ENCODE peak calls at places on chromosomes 2 and 18, in four cellular contexts. C, M, W and D are unnamed samples.

GRCh38 chr2:226115102-226115831 is 684.4 kb downstream of the IRS1 start:
- DNase-seq in C (peak; percentile 81), M (no peak), W (no peak), D (peak; percentile 97)

GRCh38 chr2:24382363-24383021 is 22.2 kb upstream of the ITSN2 start:
- DNase-seq in C (peak; percentile 68), M (peak; percentile 38), W (peak; percentile 17), D (peak; percentile 68)

GRCh38 chr2:28413152-28413895 is 20.7 kb downstream of the FOSL2 start:
- DNase-seq in C (peak; percentile 47), M (no peak), W (no peak), D (peak; percentile 72)

GRCh38 chr2:3040819-3041218 is 336.8 kb downstream of the EIPR1 start:
- DNase-seq in C (no peak), M (no peak), W (no peak), D (no peak)

GRCh38 chr2:85018049-85018447 is 47.1 kb downstream of the KCMF1 start:
- DNase-seq in C (peak; percentile 79), M (no peak), W (no peak), D (no peak)

GRCh38 chr2:109612991-109613921 is 510 bp downstream of the SEPTIN10 start:
- DNase-seq in C (peak; percentile 52), M (peak; percentile 2), W (no peak), D (peak; percentile 69)

GRCh38 chr2:1731512-1731962 is 12.8 kb downstream of the PXDN start:
- DNase-seq in C (peak; percentile 51), M (no peak), W (no peak), D (peak; percentile 93)

GRCh38 chr2:234686088-234686890 is 189.4 kb upstream of the ARL4C start:
- DNase-seq in C (peak; percentile 37), M (no peak), W (no peak), D (no peak)

GRCh38 chr2:156452971-156453370 is 16.8 kb downstream of the GPD2 start:
- DNase-seq in C (no peak), M (no peak), W (no peak), D (peak; percentile 59)

GRCh38 chr2:53234548-53234903 is 533.1 kb upstream of the CHAC2 start:
- DNase-seq in C (peak; percentile 6), M (no peak), W (no peak), D (peak; percentile 8)

GRCh38 chr2:172275239-172275638 is 152.1 kb upstream of the ITGA6 start:
- DNase-seq in C (no peak), M (no peak), W (no peak), D (no peak)

GRCh38 chr18:79888016-79888415 is 63.4 kb downstream of the SLC66A2 start:
- DNase-seq in C (no peak), M (no peak), W (no peak), D (no peak)